ENCODE peak calls at places on chromosomes 7 and 10, in eight cellular contexts. One of them, this sample, is unnamed.

GRCh38 chr7:31962246-31962645 is 108.0 kb downstream of the PDE1C start:
- DNase-seq in GM13976: no peak
- DNase-seq in A549: no peak
- DNase-seq in MM.1S: no peak
- DNase-seq in pancreas: no peak
- DNase-seq in cardiac muscle cell: no peak
- DNase-seq in GM12865: no peak
- DNase-seq in astrocyte of the spinal cord: no peak
- DNase-seq in this sample: no peak

GRCh38 chr10:64329510-64329909 is 808.3 kb downstream of the REEP3 start:
- DNase-seq in GM13976: no peak
- DNase-seq in A549: no peak
- DNase-seq in MM.1S: no peak
- DNase-seq in pancreas: no peak
- DNase-seq in cardiac muscle cell: no peak
- DNase-seq in GM12865: no peak
- DNase-seq in astrocyte of the spinal cord: no peak
- DNase-seq in this sample: no peak

GRCh38 chr10:117373848-117374505 is 1.3 kb downstream of the PDZD8 start:
- DNase-seq in GM13976: peak; percentile 37
- DNase-seq in A549: peak; percentile 33
- DNase-seq in MM.1S: no peak
- DNase-seq in pancreas: peak; percentile 59
- DNase-seq in cardiac muscle cell: peak; percentile 60
- DNase-seq in GM12865: peak; percentile 40
- DNase-seq in astrocyte of the spinal cord: peak; percentile 50
- DNase-seq in this sample: peak; percentile 49

GRCh38 chr10:45407542-45407941 is 33.5 kb downstream of the ALOX5 start:
- DNase-seq in GM13976: no peak
- DNase-seq in A549: no peak
- DNase-seq in MM.1S: no peak
- DNase-seq in pancreas: no peak
- DNase-seq in cardiac muscle cell: no peak
- DNase-seq in GM12865: no peak
- DNase-seq in astrocyte of the spinal cord: no peak
- DNase-seq in this sample: no peak

GRCh38 chr10:102395677-102396197 is at the start of gene NFKB2:
- DNase-seq in GM13976: peak; percentile 43
- DNase-seq in A549: no peak
- DNase-seq in MM.1S: peak; percentile 35
- DNase-seq in pancreas: no peak
- DNase-seq in cardiac muscle cell: no peak
- DNase-seq in GM12865: no peak
- DNase-seq in astrocyte of the spinal cord: no peak
- DNase-seq in this sample: peak; percentile 81

GRCh38 chr7:138934401-138934800 is 46.8 kb downstream of the KIAA1549 start:
- DNase-seq in GM13976: no peak
- DNase-seq in A549: no peak
- DNase-seq in MM.1S: no peak
- DNase-seq in pancreas: no peak
- DNase-seq in cardiac muscle cell: no peak
- DNase-seq in GM12865: no peak
- DNase-seq in astrocyte of the spinal cord: no peak
- DNase-seq in this sample: no peak

GRCh38 chr7:87216701-87217508 is 2.6 kb downstream of the TMEM243 start:
- DNase-seq in GM13976: peak; percentile 67
- DNase-seq in A549: no peak
- DNase-seq in MM.1S: peak; percentile 70
- DNase-seq in pancreas: no peak
- DNase-seq in cardiac muscle cell: no peak
- DNase-seq in GM12865: peak; percentile 93
- DNase-seq in astrocyte of the spinal cord: no peak
- DNase-seq in this sample: no peak

GRCh38 chr7:107599262-107599661 is 19.2 kb downstream of the BCAP29 start:
- DNase-seq in GM13976: no peak
- DNase-seq in A549: no peak
- DNase-seq in MM.1S: no peak
- DNase-seq in pancreas: no peak
- DNase-seq in cardiac muscle cell: no peak
- DNase-seq in GM12865: no peak
- DNase-seq in astrocyte of the spinal cord: no peak
- DNase-seq in this sample: no peak

GRCh38 chr10:772227-772637 is 82.8 kb upstream of the DIP2C start:
- DNase-seq in GM13976: peak; percentile 26
- DNase-seq in A549: no peak
- DNase-seq in MM.1S: no peak
- DNase-seq in pancreas: no peak
- DNase-seq in cardiac muscle cell: no peak
- DNase-seq in GM12865: no peak
- DNase-seq in astrocyte of the spinal cord: no peak
- DNase-seq in this sample: no peak

GRCh38 chr10:78547397-78547796 is 513.7 kb downstream of the RPS24 start:
- DNase-seq in GM13976: no peak
- DNase-seq in A549: no peak
- DNase-seq in MM.1S: no peak
- DNase-seq in pancreas: no peak
- DNase-seq in cardiac muscle cell: no peak
- DNase-seq in GM12865: no peak
- DNase-seq in astrocyte of the spinal cord: no peak
- DNase-seq in this sample: no peak

DNA sequence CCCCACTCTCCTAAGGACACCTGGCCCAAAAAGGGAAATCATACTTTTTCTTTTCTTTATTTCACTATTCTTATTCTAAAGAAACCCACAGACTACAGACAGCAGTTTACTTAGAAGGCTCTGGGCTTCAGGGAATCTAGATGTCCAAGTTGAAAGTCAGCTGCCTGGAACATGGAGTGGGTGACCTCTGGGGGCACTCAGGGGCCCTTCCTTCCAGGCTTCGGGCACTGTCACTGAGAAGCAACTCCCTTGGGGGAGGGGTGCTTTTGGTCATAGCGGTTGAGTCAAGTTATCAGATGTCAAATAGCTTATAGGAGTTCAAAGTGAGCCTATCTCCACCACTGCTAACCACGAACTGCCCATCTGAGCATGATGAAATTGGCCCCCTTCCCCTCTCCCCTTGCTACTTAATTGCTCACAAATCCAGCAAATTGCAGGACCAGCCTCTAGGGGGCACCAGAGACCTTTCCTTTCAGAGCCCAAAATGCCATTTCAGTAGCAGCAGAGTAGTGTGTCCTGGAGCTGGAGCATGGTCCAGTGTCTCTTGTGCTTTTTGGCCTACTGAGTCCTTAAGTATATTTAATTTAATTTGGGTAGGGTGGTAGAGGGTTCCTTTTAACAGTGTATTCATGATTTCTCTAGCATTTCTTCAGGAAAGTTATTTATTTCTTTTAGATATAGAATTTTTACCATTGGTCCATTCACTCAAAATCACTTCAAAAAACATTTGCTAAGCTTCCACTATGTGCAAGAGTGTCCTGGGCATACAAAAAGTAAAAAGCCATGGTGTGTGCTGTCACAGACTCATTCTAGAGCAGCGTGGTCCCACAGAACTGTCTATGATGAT is 463.8 kb downstream of the KCNMA1 start:
- DNase-seq in GM13976: peak; percentile 53
- DNase-seq in A549: peak; percentile 80
- DNase-seq in MM.1S: peak; percentile 74
- DNase-seq in pancreas: peak; percentile 50
- DNase-seq in cardiac muscle cell: peak; percentile 88
- DNase-seq in GM12865: peak; percentile 79
- DNase-seq in astrocyte of the spinal cord: peak; percentile 83
- DNase-seq in this sample: peak; percentile 65
- TF ChIP-seq CTCF in GM13976: peak; percentile 80
- TF ChIP-seq CTCF in A549: peak; percentile 97
- TF ChIP-seq CTCF in MM.1S: peak; percentile 95
- TF ChIP-seq CTCF in pancreas: peak; percentile 88
- TF ChIP-seq CTCF in cardiac muscle cell: peak; percentile 84
- TF ChIP-seq CTCF in GM12865: peak; percentile 89
- TF ChIP-seq CTCF in astrocyte of the spinal cord: peak; percentile 79
- TF ChIP-seq CTCF in this sample: peak; percentile 96

DNA sequence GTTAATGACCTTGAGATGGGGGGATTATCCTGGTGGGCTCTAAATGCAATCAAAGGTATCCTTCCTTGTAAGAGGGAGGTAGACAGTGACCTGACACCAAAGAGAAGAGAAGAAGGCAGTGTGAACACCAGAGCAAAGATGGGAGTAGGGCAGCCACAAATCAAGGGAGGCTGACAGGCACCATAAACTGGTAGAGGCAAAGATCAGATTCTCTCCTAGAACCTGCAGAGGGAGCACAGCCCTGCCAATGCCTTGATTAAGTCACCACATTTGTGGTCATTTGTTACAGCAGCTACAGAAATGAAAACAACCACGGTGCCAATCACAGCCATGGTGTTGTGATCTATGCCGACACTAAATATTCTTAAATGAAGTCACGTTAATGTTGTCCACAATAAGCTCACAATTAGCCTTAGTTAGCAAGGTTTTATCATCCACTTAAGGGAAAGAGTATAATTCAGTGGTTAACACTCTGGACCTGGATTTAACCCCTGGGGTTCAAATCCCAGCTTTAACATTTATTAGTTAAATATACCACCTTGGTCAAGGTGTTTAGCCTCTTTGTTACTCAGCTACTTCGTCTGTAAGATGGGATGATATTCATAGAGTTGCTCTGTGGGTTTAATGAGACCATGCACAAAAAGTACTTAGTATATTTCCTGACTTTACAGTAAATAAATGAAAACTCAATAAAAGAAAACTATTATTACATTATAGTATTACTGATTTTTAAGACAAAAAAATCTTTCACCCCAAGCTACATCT is 70.8 kb downstream of the SGMS1 start:
- DNase-seq in GM13976: no peak
- DNase-seq in A549: no peak
- DNase-seq in MM.1S: no peak
- DNase-seq in pancreas: no peak
- DNase-seq in cardiac muscle cell: no peak
- DNase-seq in GM12865: peak; percentile 48
- DNase-seq in astrocyte of the spinal cord: no peak
- DNase-seq in this sample: no peak
- TF ChIP-seq CTCF in GM13976: no peak
- TF ChIP-seq CTCF in A549: peak; percentile 23
- TF ChIP-seq CTCF in MM.1S: peak; percentile 31
- TF ChIP-seq CTCF in pancreas: no peak
- TF ChIP-seq CTCF in cardiac muscle cell: peak; percentile 48
- TF ChIP-seq CTCF in GM12865: no peak
- TF ChIP-seq CTCF in astrocyte of the spinal cord: peak; percentile 23
- TF ChIP-seq CTCF in this sample: no peak

DNA sequence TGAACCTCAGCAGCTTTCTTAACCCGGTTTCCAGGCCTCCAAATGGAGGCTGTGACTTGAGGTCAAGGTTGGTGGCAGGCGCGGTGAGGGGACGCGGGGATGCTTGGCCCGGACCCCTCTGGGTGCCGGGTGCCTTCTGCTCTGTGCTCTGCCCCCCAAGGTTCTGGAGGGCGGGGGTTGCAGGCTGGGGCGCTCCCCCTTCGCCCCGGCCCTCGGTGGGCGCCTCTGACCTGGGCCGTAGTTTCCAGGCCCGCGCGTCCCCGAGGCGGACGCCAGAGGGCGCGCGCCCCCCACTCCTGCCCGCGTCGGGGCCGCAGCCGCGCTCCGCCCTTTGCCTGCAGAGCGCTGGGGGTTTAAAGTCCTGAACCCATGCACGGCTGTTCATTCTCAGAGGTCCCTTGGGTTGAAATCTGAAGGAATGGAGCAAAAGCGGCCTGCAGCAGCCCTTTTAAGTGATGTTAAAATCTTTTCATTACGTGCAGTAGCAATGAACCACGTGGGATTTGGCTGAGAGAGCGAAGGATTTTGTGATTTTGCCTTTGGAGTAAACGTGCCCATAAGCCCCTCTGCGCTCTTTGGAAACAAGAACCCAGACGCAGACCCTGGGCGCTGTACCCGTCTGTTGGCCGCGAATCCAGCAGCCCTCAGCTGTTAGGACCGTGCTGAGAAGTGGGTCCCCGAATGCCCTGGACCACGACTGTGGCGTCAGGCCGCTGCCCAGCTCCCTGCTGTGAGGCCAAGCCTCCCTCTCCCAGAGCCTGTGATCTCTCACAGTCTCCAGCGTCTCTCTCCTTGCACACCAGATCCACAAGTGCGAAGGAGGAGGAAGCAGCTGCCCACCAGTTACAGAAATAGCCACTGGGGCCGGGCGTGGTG is 135.0 kb downstream of the ACTR3B start:
- DNase-seq in GM13976: peak; percentile 88
- DNase-seq in A549: peak; percentile 60
- DNase-seq in MM.1S: peak; percentile 24
- DNase-seq in pancreas: no peak
- DNase-seq in cardiac muscle cell: peak; percentile 71
- DNase-seq in GM12865: peak; percentile 8
- DNase-seq in astrocyte of the spinal cord: no peak
- DNase-seq in this sample: no peak
- TF ChIP-seq CTCF in GM13976: peak; percentile 76
- TF ChIP-seq CTCF in A549: peak; percentile 70
- TF ChIP-seq CTCF in MM.1S: peak; percentile 85
- TF ChIP-seq CTCF in pancreas: peak; percentile 85
- TF ChIP-seq CTCF in cardiac muscle cell: peak; percentile 66
- TF ChIP-seq CTCF in GM12865: peak; percentile 74
- TF ChIP-seq CTCF in astrocyte of the spinal cord: peak; percentile 48
- TF ChIP-seq CTCF in this sample: peak; percentile 71

GRCh38 chr10:67043041-67043440 is 117.2 kb downstream of the LRRTM3 start:
- DNase-seq in GM13976: no peak
- DNase-seq in A549: no peak
- DNase-seq in MM.1S: no peak
- DNase-seq in pancreas: no peak
- DNase-seq in cardiac muscle cell: no peak
- DNase-seq in GM12865: no peak
- DNase-seq in astrocyte of the spinal cord: no peak
- DNase-seq in this sample: no peak

GRCh38 chr10:67046507-67046906 is 120.7 kb downstream of the LRRTM3 start:
- DNase-seq in GM13976: no peak
- DNase-seq in A549: no peak
- DNase-seq in MM.1S: no peak
- DNase-seq in pancreas: no peak
- DNase-seq in cardiac muscle cell: no peak
- DNase-seq in GM12865: no peak
- DNase-seq in astrocyte of the spinal cord: no peak
- DNase-seq in this sample: no peak

GRCh38 chr10:67045404-67045803 is 119.6 kb downstream of the LRRTM3 start:
- DNase-seq in GM13976: no peak
- DNase-seq in A549: no peak
- DNase-seq in MM.1S: no peak
- DNase-seq in pancreas: no peak
- DNase-seq in cardiac muscle cell: no peak
- DNase-seq in GM12865: no peak
- DNase-seq in astrocyte of the spinal cord: no peak
- DNase-seq in this sample: no peak
- TF ChIP-seq CTCF in GM13976: no peak
- TF ChIP-seq CTCF in A549: no peak
- TF ChIP-seq CTCF in MM.1S: no peak
- TF ChIP-seq CTCF in pancreas: no peak
- TF ChIP-seq CTCF in cardiac muscle cell: no peak
- TF ChIP-seq CTCF in GM12865: no peak
- TF ChIP-seq CTCF in astrocyte of the spinal cord: no peak
- TF ChIP-seq CTCF in this sample: no peak

This sample was measured in CD14-positive monocyte.